ENCODE peak calls at places on chromosome 7, in four cellular contexts. I, U, P and X are unnamed samples.

GRCh38 chr7:47444376-47445098 is 137.4 kb downstream of the TNS3 start:
- DNase-seq in I (no peak), U (no peak), P (peak), X (no peak)

GRCh38 chr7:50640256-50640655 is 75.1 kb upstream of the DDC start:
- DNase-seq in I (no peak), U (no peak), P (no peak), X (no peak)

GRCh38 chr7:151449990-151450389 is 10.0 kb upstream of the CRYGN start:
- DNase-seq in U (no peak), I (no peak), P (no peak), X (no peak)

GRCh38 chr7:2932761-2933251 is 88.7 kb upstream of the GNA12 start:
- DNase-seq in P (no peak), I (no peak), U (no peak), X (no peak)

GRCh38 chr7:19508124-19508523 is 200.7 kb downstream of the POLR1F start:
- DNase-seq in P (no peak), U (no peak), I (no peak), X (no peak)

GRCh38 chr7:40329601-40330153 is 194.9 kb downstream of the SUGCT start:
- DNase-seq in P (no peak), I (peak), U (no peak), X (no peak)

GRCh38 chr7:158044156-158044823 is 543.3 kb downstream of the PTPRN2 start:
- DNase-seq in I (no peak), U (no peak), P (no peak), X (no peak)

GRCh38 chr7:45122975-45123860 is 11.7 kb upstream of the TBRG4 start:
- DNase-seq in I (no peak), U (no peak), P (no peak), X (no peak)

GRCh38 chr7:104126411-104126841 is 81.4 kb downstream of the ORC5 start:
- DNase-seq in U (no peak), P (no peak), I (no peak), X (no peak)

GRCh38 chr7:11576340-11576739 is 255.7 kb downstream of the THSD7A start:
- DNase-seq in U (no peak), P (no peak), I (no peak), X (no peak)

GRCh38 chr7:98206451-98207330 is 4.5 kb upstream of the BHLHA15 start:
- DNase-seq in I (no peak), U (no peak), P (no peak), X (no peak)

GRCh38 chr7:129884495-129884894 is 68.3 kb downstream of the UBE2H start:
- DNase-seq in U (no peak), P (no peak), I (no peak), X (no peak)

GRCh38 chr7:121163699-121164098 is 165.1 kb upstream of the WNT16 start:
- DNase-seq in P (no peak), I (no peak), U (no peak), X (no peak)

GRCh38 chr7:7212612-7213011 is 30.3 kb downstream of the C1GALT1 start:
- DNase-seq in U (no peak), P (no peak), I (no peak), X (no peak)

GRCh38 chr7:129098409-129099084 is 43.6 kb upstream of the TNPO3 start:
- DNase-seq in U (no peak), P (no peak), I (no peak), X (no peak)

GRCh38 chr7:26291251-26291650 is 411 bp upstream of the SNX10 start:
- DNase-seq in I (no peak), P (no peak), U (no peak), X (no peak)

GRCh38 chr7:69652947-69653701 is 54.8 kb downstream of the AUTS2 start:
- DNase-seq in I (no peak), P (no peak), U (no peak), X (no peak)

GRCh38 chr7:100065452-100066186 is 15.9 kb downstream of the ZNF3 start:
- DNase-seq in P (peak), U (no peak), I (peak), X (no peak)

GRCh38 chr7:44698046-44698580 is 50.5 kb upstream of the ZMIZ2 start:
- DNase-seq in P (no peak), I (no peak), U (no peak), X (no peak)

GRCh38 chr7:43244782-43245181 is 132.3 kb downstream of the HECW1 start:
- DNase-seq in U (no peak), P (no peak), I (no peak), X (no peak)

GRCh38 chr7:256981-257646 is 32.9 kb upstream of the FOXL3 start:
- DNase-seq in U (no peak), I (no peak), P (no peak), X (no peak)

GRCh38 chr7:65471587-65471986 is 97.9 kb downstream of the ZNF92 start:
- DNase-seq in P (no peak), I (no peak), U (no peak), X (no peak)

GRCh38 chr7:38584443-38585210 is 46.5 kb downstream of the AMPH start:
- DNase-seq in U (no peak), P (no peak), I (peak), X (peak)

GRCh38 chr7:47404005-47404404 is 177.9 kb downstream of the TNS3 start:
- DNase-seq in U (no peak), P (no peak), I (no peak), X (no peak)

GRCh38 chr7:23593706-23594105 is 3.5 kb upstream of the CCDC126 start:
- DNase-seq in U (no peak), I (no peak), P (no peak), X (no peak)

GRCh38 chr7:130144632-130145171 is 60.5 kb downstream of the TMEM209 start:
- DNase-seq in I (peak), U (no peak), P (no peak), X (peak)

GRCh38 chr7:133235212-133235883 is 17.5 kb upstream of the EXOC4 start:
- DNase-seq in U (no peak), P (no peak), I (no peak), X (no peak)

GRCh38 chr7:99224263-99224947 is 16.5 kb upstream of the KPNA7 start:
- DNase-seq in U (no peak), I (no peak), P (no peak), X (no peak)

GRCh38 chr7:35624299-35625186 is 70.4 kb downstream of the HERPUD2 start:
- DNase-seq in I (peak), U (no peak), P (no peak), X (no peak)

GRCh38 chr7:7201583-7202374 is 19.4 kb downstream of the C1GALT1 start:
- DNase-seq in P (no peak), U (peak), I (no peak), X (no peak)